ENCODE peak calls at places on chromosomes 2 and 18, in five cellular contexts. L is HFFc6; S is CD8-positive, alpha-beta T cell; Y is lung; J is activated B cell treated with CpG ODN at 0.5 μM for 24 hours. M is an unnamed sample.

GRCh38 chr2:48527211-48527880 is 2.6 kb upstream of the STON1 start:
- DNase-seq in L (peak), S (no peak), Y (no peak), J (no peak), M (no peak)

GRCh38 chr18:36504928-36505327 is 207.4 kb downstream of the FHOD3 start:
- DNase-seq in Y (no peak), S (no peak), L (no peak), J (no peak), M (no peak)

GRCh38 chr2:15094161-15094560 is 461.6 kb downstream of the LRATD1 start:
- DNase-seq in Y (no peak), J (no peak), L (no peak), S (no peak), M (no peak)

GRCh38 chr2:175743020-175743419 is 259.0 kb downstream of the LNPK start:
- DNase-seq in L (peak), Y (no peak), S (no peak), J (no peak), M (no peak)

GRCh38 chr2:134919360-134920210 is 963 bp downstream of the CCNT2 start:
- DNase-seq in Y (peak), S (no peak), L (no peak), J (no peak), M (no peak)

GRCh38 chr18:7524786-7525185 is 42.3 kb upstream of the PTPRM start:
- DNase-seq in J (no peak), Y (no peak), S (no peak), L (no peak), M (no peak)

GRCh38 chr2:43178602-43179542 is 47.5 kb downstream of the ZFP36L2 start:
- DNase-seq in Y (peak), L (peak), J (no peak), S (no peak), M (no peak)

GRCh38 chr2:37886745-37887144 is 38.3 kb upstream of the RMDN2 start:
- DNase-seq in J (no peak), Y (no peak), S (no peak), L (peak), M (no peak)

GRCh38 chr2:5794012-5794411 is 101.8 kb downstream of the SOX11 start:
- DNase-seq in L (no peak), Y (no peak), S (no peak), J (no peak), M (no peak)

GRCh38 chr18:37537868-37538525 is 27.6 kb downstream of the CELF4 start:
- DNase-seq in Y (peak), S (no peak), L (peak), J (peak), M (no peak)

GRCh38 chr2:164593959-164594358 is 27.3 kb downstream of the GRB14 start:
- DNase-seq in J (no peak), S (no peak), Y (no peak), L (no peak), M (no peak)

GRCh38 chr2:52862801-52863200 is 904.8 kb upstream of the CHAC2 start:
- DNase-seq in L (peak), S (no peak), J (no peak), Y (no peak), M (no peak)

GRCh38 chr2:84741182-84741822 is 139.6 kb downstream of the TRABD2A start:
- DNase-seq in S (peak), Y (no peak), J (no peak), L (peak), M (peak)

GRCh38 chr2:85496481-85496880 is 42.5 kb upstream of the MAT2A start:
- DNase-seq in Y (no peak), L (no peak), J (no peak), S (no peak), M (no peak)

GRCh38 chr2:74253937-74254336 is 55.5 kb downstream of the MTHFD2 start:
- DNase-seq in J (no peak), Y (no peak), S (no peak), L (no peak), M (no peak)

GRCh38 chr2:54597153-54597827 is 126.2 kb upstream of the EML6 start:
- DNase-seq in J (no peak), L (no peak), S (no peak), Y (no peak), M (no peak)

GRCh38 chr2:111162718-111163331 is 42.1 kb downstream of the BCL2L11 start:
- DNase-seq in Y (no peak), S (no peak), J (no peak), L (no peak), M (no peak)

GRCh38 chr2:192042126-192042525 is 152.6 kb downstream of the TMEFF2 start:
- DNase-seq in S (no peak), J (no peak), Y (no peak), L (no peak), M (no peak)

GRCh38 chr2:192043216-192043870 is 151.4 kb downstream of the TMEFF2 start:
- DNase-seq in Y (no peak), L (no peak), J (no peak), S (no peak), M (no peak)

GRCh38 chr2:192049362-192049761 is 145.4 kb downstream of the TMEFF2 start:
- DNase-seq in Y (no peak), L (no peak), S (no peak), J (no peak), M (no peak)

GRCh38 chr2:192044496-192044895 is 150.2 kb downstream of the TMEFF2 start:
- DNase-seq in Y (no peak), J (no peak), L (no peak), S (no peak), M (no peak)
- TF ChIP-seq CTCF in Y (no peak), J (no peak), L (no peak), S (no peak), M (no peak)

GRCh38 chr18:2655153-2655953 is at the start of gene SMCHD1:
- DNase-seq in S (peak), J (peak), L (peak), Y (peak), M (peak)
- TF ChIP-seq CTCF in S (no peak), J (no peak), L (no peak), Y (no peak), M (no peak)

GRCh38 chr2:71154798-71155197 is 24.4 kb downstream of the MPHOSPH10 start:
- DNase-seq in S (no peak), L (no peak), J (no peak), Y (no peak), M (no peak)
- TF ChIP-seq CTCF in S (no peak), L (no peak), J (no peak), Y (no peak), M (no peak)

DNA sequence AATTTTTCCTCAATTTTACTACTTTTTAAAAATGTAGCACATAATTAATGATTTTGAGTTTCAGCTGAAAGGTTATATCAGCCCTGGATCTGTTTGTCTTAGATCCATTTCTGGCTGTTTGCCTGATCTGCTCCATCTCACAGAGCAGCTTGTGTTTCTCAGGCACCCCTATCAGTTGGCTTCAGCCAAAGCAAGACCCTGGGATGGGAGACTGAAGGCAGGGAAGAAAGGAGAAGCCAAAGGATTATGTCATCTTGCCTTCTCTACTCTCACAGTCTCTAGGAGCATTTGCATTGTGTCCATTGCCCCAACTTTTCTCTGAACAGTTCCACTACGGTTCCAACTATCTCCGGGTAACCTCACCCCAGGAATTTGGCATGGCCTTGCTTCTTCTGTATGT is 110.5 kb downstream of the CCDC148 start:
- DNase-seq in Y (no peak), J (no peak), S (no peak), L (no peak), M (no peak)
- TF ChIP-seq CTCF in Y (no peak), J (no peak), S (no peak), L (no peak), M (no peak)

GRCh38 chr2:75464348-75464946 is 96.3 kb downstream of the EVA1A start:
- DNase-seq in S (no peak), J (no peak), L (peak), Y (no peak), M (no peak)
- TF ChIP-seq CTCF in S (no peak), J (no peak), L (peak), Y (peak), M (no peak)

GRCh38 chr18:74597662-74598349 is at the start of gene ZNF407:
- DNase-seq in S (peak), Y (peak), J (peak), L (peak), M (peak)

GRCh38 chr18:74596959-74597661 is 560 bp upstream of the ZNF407 start:
- DNase-seq in L (no peak), S (peak), J (peak), Y (peak), M (peak)

GRCh38 chr18:74595425-74595824 is 2.2 kb upstream of the ZNF407 start:
- DNase-seq in S (no peak), Y (no peak), L (no peak), J (no peak), M (no peak)

GRCh38 chr18:74604366-74604765 is 6.7 kb downstream of the ZNF407 start:
- DNase-seq in S (no peak), L (no peak), J (no peak), Y (no peak), M (no peak)

DNA sequence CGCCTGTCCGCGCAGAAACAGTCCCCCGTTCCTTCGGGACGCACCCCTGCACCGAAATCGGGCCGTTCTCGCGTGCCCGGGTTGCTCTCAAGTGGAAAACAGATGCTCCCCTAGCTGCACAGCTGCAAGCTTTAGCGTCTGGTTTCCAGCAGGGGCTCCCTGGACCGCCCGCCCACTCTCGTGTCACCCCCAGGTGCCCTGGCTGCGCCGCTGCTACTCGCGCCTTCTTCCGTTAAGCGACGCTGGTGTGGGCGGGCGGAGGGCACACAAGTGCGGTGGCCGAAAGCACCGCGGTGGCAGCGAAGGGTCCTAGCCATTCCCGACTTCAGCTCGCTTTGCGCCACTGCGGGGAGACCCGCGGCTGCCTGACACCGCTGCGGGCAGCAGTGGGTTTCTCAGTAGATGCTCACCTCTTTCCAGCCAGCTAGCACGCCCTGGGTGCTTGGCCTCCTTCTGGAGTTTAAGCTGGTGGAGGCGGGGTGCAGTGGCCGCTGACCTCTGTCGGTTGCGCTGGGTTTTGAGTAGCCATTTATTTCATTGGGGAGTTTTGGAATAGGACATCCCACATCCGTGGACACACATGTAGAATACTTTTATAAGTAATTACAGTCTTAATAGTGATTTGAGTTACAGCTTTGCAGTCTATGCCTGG is 806 bp downstream of the ZNF407 start:
- DNase-seq in J (peak), S (peak), L (peak), Y (peak), M (peak)
- TF ChIP-seq CTCF in J (no peak), S (peak), L (peak), Y (no peak), M (peak)